ENCODE peak calls at places on chromosomes 2 and 18, in seven cellular contexts. One of them, this sample, is unnamed.
A peak's percentile ranks its signal among the peaks of the same experiment; 100 is the strongest.

GRCh38 chr2:51103205-51103604 is 71.3 kb upstream of the NRXN1 start:
- DNase-seq in heart right ventricle: peak; percentile 20
- DNase-seq in HL-60: no peak
- DNase-seq in neural progenitor cell: peak; percentile 77
- DNase-seq in A549: no peak
- DNase-seq in neuronal stem cell: peak; percentile 49
- DNase-seq in ovary: no peak
- DNase-seq in this sample: no peak

GRCh38 chr2:227826019-227826521 is 12.4 kb downstream of the CCL20 start:
- DNase-seq in neuronal stem cell: no peak
- DNase-seq in ovary: no peak
- DNase-seq in heart right ventricle: no peak
- DNase-seq in neural progenitor cell: no peak
- DNase-seq in HL-60: no peak
- DNase-seq in A549: no peak
- DNase-seq in this sample: no peak

GRCh38 chr2:10016802-10017258 is 26.5 kb upstream of the KLF11 start:
- DNase-seq in neural progenitor cell: no peak
- DNase-seq in A549: no peak
- DNase-seq in ovary: peak; percentile 10
- DNase-seq in heart right ventricle: no peak
- DNase-seq in HL-60: no peak
- DNase-seq in neuronal stem cell: no peak
- DNase-seq in this sample: no peak

GRCh38 chr18:48926420-48926857 is 24.3 kb downstream of the SMAD7 start:
- DNase-seq in neural progenitor cell: no peak
- DNase-seq in heart right ventricle: no peak
- DNase-seq in ovary: no peak
- DNase-seq in A549: no peak
- DNase-seq in HL-60: no peak
- DNase-seq in neuronal stem cell: no peak
- DNase-seq in this sample: no peak

GRCh38 chr2:111657351-111657975 is 226.5 kb downstream of the ANAPC1 start:
- DNase-seq in neural progenitor cell: no peak
- DNase-seq in A549: no peak
- DNase-seq in HL-60: no peak
- DNase-seq in neuronal stem cell: no peak
- DNase-seq in ovary: no peak
- DNase-seq in heart right ventricle: no peak
- DNase-seq in this sample: no peak

GRCh38 chr2:6452702-6453481 is 412.8 kb downstream of the CMPK2 start:
- DNase-seq in neuronal stem cell: no peak
- DNase-seq in ovary: no peak
- DNase-seq in A549: peak; percentile 3
- DNase-seq in HL-60: no peak
- DNase-seq in heart right ventricle: no peak
- DNase-seq in neural progenitor cell: peak; percentile 20
- DNase-seq in this sample: no peak

GRCh38 chr2:241692448-241692847 is 5.8 kb upstream of the DTYMK start:
- DNase-seq in heart right ventricle: no peak
- DNase-seq in ovary: no peak
- DNase-seq in neural progenitor cell: no peak
- DNase-seq in A549: peak; percentile 37
- DNase-seq in neuronal stem cell: no peak
- DNase-seq in HL-60: no peak
- DNase-seq in this sample: peak; percentile 28

GRCh38 chr2:220783651-220784050 is 788.5 kb downstream of the EPHA4 start:
- DNase-seq in HL-60: no peak
- DNase-seq in neuronal stem cell: no peak
- DNase-seq in neural progenitor cell: no peak
- DNase-seq in ovary: no peak
- DNase-seq in A549: no peak
- DNase-seq in heart right ventricle: no peak
- DNase-seq in this sample: no peak

GRCh38 chr2:191942114-191943103 is 95.5 kb upstream of the CAVIN2 start:
- DNase-seq in neural progenitor cell: peak; percentile 20
- DNase-seq in heart right ventricle: no peak
- DNase-seq in ovary: no peak
- DNase-seq in HL-60: no peak
- DNase-seq in neuronal stem cell: no peak
- DNase-seq in A549: no peak
- DNase-seq in this sample: no peak

GRCh38 chr2:212392048-212392447 is 146.6 kb downstream of the ERBB4 start:
- DNase-seq in A549: no peak
- DNase-seq in neural progenitor cell: no peak
- DNase-seq in HL-60: no peak
- DNase-seq in ovary: no peak
- DNase-seq in heart right ventricle: no peak
- DNase-seq in neuronal stem cell: no peak
- DNase-seq in this sample: no peak

GRCh38 chr2:183035954-183036669 is 2.1 kb downstream of the NCKAP1 start:
- DNase-seq in heart right ventricle: no peak
- DNase-seq in ovary: no peak
- DNase-seq in neural progenitor cell: no peak
- DNase-seq in A549: no peak
- DNase-seq in neuronal stem cell: no peak
- DNase-seq in HL-60: no peak
- DNase-seq in this sample: no peak

GRCh38 chr2:226211439-226211838 is 588.2 kb downstream of the IRS1 start:
- DNase-seq in A549: peak; percentile 40
- DNase-seq in neural progenitor cell: no peak
- DNase-seq in heart right ventricle: no peak
- DNase-seq in ovary: no peak
- DNase-seq in HL-60: no peak
- DNase-seq in neuronal stem cell: no peak
- DNase-seq in this sample: no peak

GRCh38 chr2:161484061-161484460 is 68.0 kb downstream of the TBR1 start:
- DNase-seq in A549: no peak
- DNase-seq in neuronal stem cell: no peak
- DNase-seq in HL-60: no peak
- DNase-seq in neural progenitor cell: no peak
- DNase-seq in ovary: no peak
- DNase-seq in heart right ventricle: no peak
- DNase-seq in this sample: no peak

GRCh38 chr2:55923091-55923977 is at the start of gene EFEMP1:
- DNase-seq in A549: peak; percentile 57
- DNase-seq in heart right ventricle: peak; percentile 64
- DNase-seq in ovary: peak; percentile 88
- DNase-seq in neuronal stem cell: peak; percentile 79
- DNase-seq in HL-60: no peak
- DNase-seq in neural progenitor cell: peak; percentile 90
- DNase-seq in this sample: peak; percentile 72

GRCh38 chr2:190947711-190948251 is 66.2 kb downstream of the STAT1 start:
- DNase-seq in ovary: no peak
- DNase-seq in neural progenitor cell: no peak
- DNase-seq in heart right ventricle: no peak
- DNase-seq in neuronal stem cell: no peak
- DNase-seq in A549: peak; percentile 75
- DNase-seq in HL-60: peak; percentile 23
- DNase-seq in this sample: no peak

GRCh38 chr2:32758232-32758631 is 130.4 kb downstream of the TTC27 start:
- DNase-seq in neuronal stem cell: no peak
- DNase-seq in neural progenitor cell: no peak
- DNase-seq in A549: no peak
- DNase-seq in heart right ventricle: no peak
- DNase-seq in HL-60: no peak
- DNase-seq in ovary: no peak
- DNase-seq in this sample: no peak
- H3K4me3 ChIP-seq in neuronal stem cell: no peak overlapping the region
- H3K4me3 ChIP-seq in neural progenitor cell: no peak overlapping the region
- H3K4me3 ChIP-seq in A549: no peak overlapping the region
- H3K4me3 ChIP-seq in heart right ventricle: no peak overlapping the region
- H3K4me3 ChIP-seq in HL-60: no peak overlapping the region
- H3K4me3 ChIP-seq in ovary: no peak overlapping the region
- H3K4me3 ChIP-seq in this sample: no peak overlapping the region

DNA sequence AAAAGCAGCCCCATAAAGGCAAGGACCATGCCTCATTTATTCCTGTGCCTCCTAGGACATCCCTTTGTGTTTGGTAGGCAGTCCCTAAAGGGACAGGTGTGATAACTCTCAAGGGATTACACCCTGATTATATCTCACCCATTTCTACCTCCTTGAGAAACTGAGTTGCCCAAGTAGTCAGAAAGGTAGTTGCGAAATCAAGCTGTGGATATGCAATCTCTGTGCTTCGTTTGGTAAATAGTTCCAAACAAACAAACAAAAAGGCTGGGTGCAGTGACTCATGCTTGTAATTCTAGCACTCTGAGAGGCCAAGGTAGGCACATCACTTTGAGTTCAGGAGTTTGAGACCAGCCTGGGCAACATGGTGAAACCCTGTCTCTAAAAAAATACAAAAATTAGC is 100.2 kb upstream of the ARL5A start:
- DNase-seq in heart right ventricle: no peak
- DNase-seq in neural progenitor cell: no peak
- DNase-seq in A549: peak; percentile 70
- DNase-seq in neuronal stem cell: no peak
- DNase-seq in HL-60: peak; percentile 29
- DNase-seq in ovary: no peak
- DNase-seq in this sample: no peak
- H3K27ac ChIP-seq in heart right ventricle: no peak overlapping the region
- H3K27ac ChIP-seq in neural progenitor cell: no peak overlapping the region
- H3K27ac ChIP-seq in A549: no peak overlapping the region
- H3K27ac ChIP-seq in neuronal stem cell: no peak overlapping the region
- H3K27ac ChIP-seq in HL-60: no peak overlapping the region
- H3K27ac ChIP-seq in ovary: no peak overlapping the region
- H3K27ac ChIP-seq in this sample: peak overlapping the region; percentile 38

DNA sequence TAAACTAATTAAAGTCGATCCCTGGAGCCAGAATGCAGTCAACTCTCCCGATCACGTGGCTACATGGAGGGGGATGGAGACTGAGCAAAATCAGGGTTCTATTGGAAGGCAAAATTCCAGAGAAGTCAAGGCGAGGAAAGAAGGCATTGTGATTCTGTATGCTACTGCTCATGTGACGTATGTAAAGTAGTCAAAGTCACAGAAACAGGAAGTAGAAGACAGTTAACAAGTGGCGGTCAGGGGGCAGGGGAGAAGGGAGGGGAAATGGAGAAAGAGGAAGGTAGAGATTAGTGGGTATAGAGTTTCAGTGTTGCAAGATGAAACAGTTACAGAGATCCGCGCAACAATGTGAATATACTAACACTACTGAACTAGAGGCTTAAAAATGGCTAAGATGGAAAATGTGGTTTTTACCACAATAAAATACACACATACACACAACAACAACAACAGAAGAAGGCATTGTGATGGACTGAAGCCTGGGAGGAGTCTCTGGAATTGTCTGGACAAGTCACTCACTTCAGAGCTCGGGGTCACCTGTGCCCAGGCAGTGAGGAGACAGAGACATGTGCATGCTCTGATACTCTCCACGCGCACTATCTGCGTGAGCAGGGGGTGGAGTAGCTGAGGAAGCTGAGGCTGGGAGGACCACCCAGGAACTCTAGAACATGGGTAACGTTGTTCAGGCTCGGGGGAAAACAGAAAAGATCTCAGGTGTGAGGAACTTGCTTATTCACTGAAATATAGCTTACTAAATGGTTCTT is 89.9 kb upstream of the CDCA7 start:
- DNase-seq in ovary: no peak
- DNase-seq in neural progenitor cell: no peak
- DNase-seq in HL-60: peak; percentile 91
- DNase-seq in neuronal stem cell: no peak
- DNase-seq in A549: no peak
- DNase-seq in heart right ventricle: no peak
- DNase-seq in this sample: no peak
- H3K4me3 ChIP-seq in ovary: no peak overlapping the region
- H3K4me3 ChIP-seq in neural progenitor cell: no peak overlapping the region
- H3K4me3 ChIP-seq in HL-60: no peak overlapping the region
- H3K4me3 ChIP-seq in neuronal stem cell: no peak overlapping the region
- H3K4me3 ChIP-seq in A549: no peak overlapping the region
- H3K4me3 ChIP-seq in heart right ventricle: no peak overlapping the region
- H3K4me3 ChIP-seq in this sample: no peak overlapping the region

GRCh38 chr2:397561-398325 is 109.9 kb upstream of the ALKAL2 start:
- DNase-seq in neural progenitor cell: no peak
- DNase-seq in HL-60: no peak
- DNase-seq in heart right ventricle: no peak
- DNase-seq in ovary: no peak
- DNase-seq in A549: no peak
- DNase-seq in neuronal stem cell: no peak
- DNase-seq in this sample: no peak
- H3K27ac ChIP-seq in neural progenitor cell: no peak overlapping the region
- H3K27ac ChIP-seq in HL-60: no peak overlapping the region
- H3K27ac ChIP-seq in heart right ventricle: no peak overlapping the region
- H3K27ac ChIP-seq in ovary: no peak overlapping the region
- H3K27ac ChIP-seq in A549: no peak overlapping the region
- H3K27ac ChIP-seq in neuronal stem cell: no peak overlapping the region
- H3K27ac ChIP-seq in this sample: no peak overlapping the region

DNA sequence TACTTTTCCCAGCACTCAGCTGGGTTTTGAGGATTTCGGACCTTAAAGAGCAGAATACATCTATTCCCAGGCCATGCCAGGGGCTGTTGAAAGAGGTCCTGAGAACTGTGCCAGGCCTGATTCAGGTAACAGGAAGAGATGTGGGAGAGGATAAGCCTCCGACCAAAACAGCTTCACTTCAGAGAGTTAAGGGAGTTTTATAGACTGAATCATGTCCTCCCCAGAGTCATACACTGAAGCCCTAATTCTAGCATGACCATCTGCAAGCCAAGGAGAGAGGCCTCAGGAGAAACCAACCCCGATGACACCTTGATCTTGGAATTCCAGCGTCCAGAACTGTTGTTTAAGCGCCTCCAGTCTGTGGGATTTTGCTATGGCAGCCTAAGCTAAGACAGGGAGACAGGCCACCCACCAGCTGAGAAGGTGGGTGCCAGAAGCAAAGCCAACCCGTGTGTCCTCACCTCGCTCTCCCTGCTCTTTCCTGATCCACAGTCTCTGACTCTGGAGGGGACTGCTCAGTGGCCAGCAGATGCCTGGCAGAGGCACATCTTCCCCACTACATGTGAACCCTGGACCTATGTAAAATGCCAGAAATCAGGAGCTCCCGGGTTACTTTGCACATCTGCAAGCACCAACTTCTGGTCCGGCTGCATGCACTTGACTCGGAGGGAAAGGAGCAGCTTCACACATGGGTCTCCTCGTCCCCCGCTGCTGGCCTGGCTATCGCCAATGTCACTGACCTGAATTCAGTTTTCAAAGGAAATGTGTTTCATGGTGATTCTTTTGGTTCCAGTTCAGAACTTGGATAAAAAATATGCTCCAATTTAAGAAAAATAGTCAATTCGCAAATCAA is 116.8 kb upstream of the EPC2 start:
- DNase-seq in HL-60: no peak
- DNase-seq in neural progenitor cell: no peak
- DNase-seq in heart right ventricle: no peak
- DNase-seq in ovary: no peak
- DNase-seq in A549: no peak
- DNase-seq in neuronal stem cell: no peak
- DNase-seq in this sample: no peak
- H3K4me3 ChIP-seq in HL-60: no peak overlapping the region
- H3K4me3 ChIP-seq in neural progenitor cell: no peak overlapping the region
- H3K4me3 ChIP-seq in heart right ventricle: no peak overlapping the region
- H3K4me3 ChIP-seq in ovary: no peak overlapping the region
- H3K4me3 ChIP-seq in A549: no peak overlapping the region
- H3K4me3 ChIP-seq in neuronal stem cell: no peak overlapping the region
- H3K4me3 ChIP-seq in this sample: no peak overlapping the region

DNA sequence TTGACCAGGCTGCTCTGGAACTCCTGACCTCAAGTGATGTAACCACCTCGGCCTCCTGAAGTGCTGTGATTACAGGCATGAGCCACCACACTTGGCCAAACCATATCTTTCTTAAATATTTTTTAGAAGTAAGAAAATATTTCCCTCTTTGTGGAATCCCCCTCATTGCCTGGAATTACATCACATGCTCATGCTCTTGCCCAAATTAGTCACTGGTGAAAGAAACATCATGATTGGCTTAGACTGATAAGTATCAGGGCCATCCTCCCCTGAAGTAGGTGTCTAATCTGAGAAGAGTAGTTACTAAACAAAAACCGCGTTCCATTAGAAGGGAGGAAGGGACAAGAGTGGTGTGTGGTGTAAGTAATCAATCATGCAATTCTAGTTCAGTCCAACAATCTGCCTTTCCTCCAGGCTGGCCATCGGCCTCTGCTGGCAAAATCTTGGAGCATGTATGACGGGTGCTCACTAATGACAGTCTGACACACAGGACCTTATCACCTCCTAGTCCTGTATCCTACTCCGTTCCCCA is 52.3 kb upstream of the SCG2 start:
- DNase-seq in neural progenitor cell: no peak
- DNase-seq in heart right ventricle: no peak
- DNase-seq in neuronal stem cell: no peak
- DNase-seq in HL-60: no peak
- DNase-seq in ovary: no peak
- DNase-seq in A549: no peak
- DNase-seq in this sample: no peak
- H3K27ac ChIP-seq in neural progenitor cell: no peak overlapping the region
- H3K27ac ChIP-seq in heart right ventricle: no peak overlapping the region
- H3K27ac ChIP-seq in neuronal stem cell: no peak overlapping the region
- H3K27ac ChIP-seq in HL-60: no peak overlapping the region
- H3K27ac ChIP-seq in ovary: no peak overlapping the region
- H3K27ac ChIP-seq in A549: no peak overlapping the region
- H3K27ac ChIP-seq in this sample: no peak overlapping the region